ENCODE peak calls at places on chromosomes 2 and 18, in four cellular contexts. X, D, P and N are unnamed samples.

GRCh38 chr2:205483122-205483521 is 199.2 kb upstream of the NRP2 start:
- DNase-seq in X (no peak), D (no peak), P (no peak), N (no peak)

GRCh38 chr2:197675246-197675645 is at the start of gene RFTN2:
- DNase-seq in X (no peak), D (no peak), P (no peak), N (no peak)

GRCh38 chr2:173652731-173653426 is 298.2 kb downstream of the CDCA7 start:
- DNase-seq in X (peak; percentile 90), D (no peak), P (no peak), N (peak; percentile 91)

GRCh38 chr2:135271006-135271405 is 218.9 kb downstream of the RAB3GAP1 start:
- DNase-seq in X (no peak), D (no peak), P (no peak), N (no peak)

GRCh38 chr2:146661494-146662096 is 1183.2 kb upstream of the ACVR2A start:
- DNase-seq in X (no peak), D (no peak), P (no peak), N (peak; percentile 64)

GRCh38 chr2:124668161-124668560 is 643.1 kb downstream of the CNTNAP5 start:
- DNase-seq in X (peak; percentile 59), D (no peak), P (no peak), N (peak; percentile 8)

GRCh38 chr18:1227025-1227424 is 322.4 kb downstream of the ADCYAP1 start:
- DNase-seq in X (no peak), D (no peak), P (no peak), N (no peak)

GRCh38 chr2:94956797-94957391 is 68.6 kb upstream of the MAL start:
- DNase-seq in X (peak; percentile 20), D (no peak), P (peak; percentile 17), N (peak; percentile 0)

GRCh38 chr18:8705941-8706544 is 687 bp downstream of the MTCL1 start:
- DNase-seq in X (peak; percentile 26), D (no peak), P (no peak), N (peak; percentile 24)

GRCh38 chr18:6257950-6258349 is 156.8 kb downstream of the L3MBTL4 start:
- DNase-seq in X (no peak), D (no peak), P (no peak), N (no peak)

GRCh38 chr2:132766573-132766972 is 96.6 kb upstream of the LYPD1 start:
- DNase-seq in X (no peak), D (no peak), P (no peak), N (no peak)

GRCh38 chr2:213232649-213233437 is 51.4 kb upstream of the SPAG16 start:
- DNase-seq in X (peak; percentile 0), D (no peak), P (no peak), N (peak; percentile 26)

GRCh38 chr18:55337908-55338521 is 250.0 kb downstream of the TCF4 start:
- DNase-seq in X (no peak), D (peak; percentile 71), P (no peak), N (no peak)

GRCh38 chr2:71358931-71359671 is 27.5 kb downstream of the ZNF638 start:
- DNase-seq in X (peak; percentile 96), D (no peak), P (no peak), N (no peak)

GRCh38 chr2:36564377-36564930 is 33.5 kb downstream of the FEZ2 start:
- DNase-seq in X (no peak), D (no peak), P (no peak), N (no peak)

GRCh38 chr2:9251154-9252001 is 44.8 kb downstream of the ASAP2 start:
- DNase-seq in X (peak; percentile 91), D (no peak), P (no peak), N (peak; percentile 74)

GRCh38 chr2:188979730-188980123 is 5.6 kb downstream of the COL3A1 start:
- DNase-seq in X (no peak), D (no peak), P (no peak), N (peak; percentile 64)

GRCh38 chr2:108492364-108492763 is 41.9 kb upstream of the LIMS1 start:
- DNase-seq in X (no peak), D (no peak), P (no peak), N (no peak)

GRCh38 chr2:38444247-38444646 is 67.2 kb upstream of the ATL2 start:
- DNase-seq in X (peak; percentile 81), D (no peak), P (no peak), N (peak; percentile 37)

GRCh38 chr2:27264753-27265535 is 2.1 kb upstream of the SLC30A3 start:
- DNase-seq in X (peak; percentile 58), D (no peak), P (peak; percentile 66), N (peak; percentile 55)
- H3K27me3 ChIP-seq in X (peaks cover 45% of the 10 kb centered on the region), D (no peaks in the 10 kb centered on the region), P (peaks cover 100% of the 10 kb centered on the region), N (peaks cover 4% of the 10 kb centered on the region)

GRCh38 chr2:176156301-176156958 is 677 bp upstream of the HOXD3 start:
- DNase-seq in X (no peak), D (no peak), P (no peak), N (no peak)

GRCh38 chr2:176157499-176158305 is 595 bp downstream of the HOXD3 start:
- DNase-seq in X (no peak), D (no peak), P (peak; percentile 59), N (no peak)

GRCh38 chr2:176154853-176155252 is 2.3 kb upstream of the HOXD3 start:
- DNase-seq in X (no peak), D (no peak), P (no peak), N (no peak)

GRCh38 chr2:176156959-176157498 is at the start of gene HOXD3:
- DNase-seq in X (no peak), D (no peak), P (no peak), N (no peak)

DNA sequence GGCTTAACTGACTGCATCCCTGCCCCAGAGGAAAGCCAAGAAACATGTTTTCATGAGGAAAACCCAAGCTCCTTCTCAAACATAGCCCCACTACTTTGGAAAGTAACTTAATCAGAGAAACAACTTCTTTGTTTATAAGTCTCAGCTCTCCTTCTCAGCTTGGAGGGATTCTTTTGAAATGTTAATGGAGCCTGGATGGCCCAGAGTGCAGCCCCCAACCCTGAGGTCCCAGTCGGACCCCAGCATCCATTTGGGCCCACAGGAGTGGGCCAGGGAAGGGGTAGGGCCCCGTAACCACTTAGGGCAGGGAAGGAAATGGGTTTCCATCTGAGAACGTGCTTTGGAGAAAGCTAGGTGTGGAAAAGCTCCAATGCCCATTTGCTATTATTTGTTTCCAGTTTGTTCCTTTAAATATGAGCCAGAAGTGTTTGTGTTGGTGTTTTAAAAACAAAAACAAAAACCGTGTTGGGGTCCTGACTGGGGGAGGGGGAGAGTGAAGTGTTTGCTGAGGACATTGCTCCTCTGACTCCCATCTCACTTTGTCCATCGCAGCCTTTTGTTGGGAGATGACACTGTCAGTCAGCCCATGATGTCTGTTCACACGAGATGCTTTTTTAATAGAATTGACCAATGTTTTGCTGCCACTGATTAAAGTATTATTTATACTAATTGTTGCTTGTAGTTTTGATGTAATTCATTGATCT is 1.6 kb upstream of the HOXD3 start:
- DNase-seq in X (no peak), D (no peak), P (no peak), N (no peak)
- H3K27me3 ChIP-seq in X (no peaks in the 10 kb centered on the region), D (peaks cover 54% of the 10 kb centered on the region), P (peaks cover 67% of the 10 kb centered on the region), N (peaks cover 100% of the 10 kb centered on the region)

DNA sequence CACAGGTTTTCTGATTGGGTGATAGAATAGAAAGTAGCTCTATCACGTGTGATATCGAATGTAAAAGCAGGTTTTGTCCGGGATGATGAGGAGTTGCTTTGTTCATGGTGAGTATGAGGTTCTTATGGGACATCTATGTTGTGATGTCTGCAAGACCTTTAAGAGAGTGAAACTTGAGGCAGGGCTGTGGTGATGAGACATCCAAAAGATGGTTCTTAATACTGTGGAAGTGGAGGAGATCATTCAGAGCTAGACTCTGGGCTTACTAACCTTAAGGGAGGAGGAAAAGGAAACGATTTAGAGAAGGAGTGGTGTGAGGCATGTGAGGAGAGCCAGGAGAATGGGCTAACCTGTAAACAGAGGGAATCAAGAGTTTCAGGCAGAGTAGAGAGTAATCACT is 92.0 kb downstream of the WDR7 start:
- DNase-seq in X (no peak), D (no peak), P (no peak), N (no peak)
- H3K27me3 ChIP-seq in X (no peaks in the 10 kb centered on the region), D (no peaks in the 10 kb centered on the region), P (no peaks in the 10 kb centered on the region), N (no peaks in the 10 kb centered on the region)

GRCh38 chr2:2647156-2647555 is 316.1 kb upstream of the MYT1L start:
- DNase-seq in X (no peak), D (no peak), P (no peak), N (no peak)

GRCh38 chr2:2646312-2647051 is 315.4 kb upstream of the MYT1L start:
- DNase-seq in X (no peak), D (no peak), P (no peak), N (no peak)

GRCh38 chr2:2644040-2644439 is 313.0 kb upstream of the MYT1L start:
- DNase-seq in X (no peak), D (no peak), P (no peak), N (no peak)

GRCh38 chr2:2642906-2643890 is 312.1 kb upstream of the MYT1L start:
- DNase-seq in X (no peak), D (no peak), P (no peak), N (no peak)

GRCh38 chr2:2645162-2645855 is 314.2 kb upstream of the MYT1L start:
- DNase-seq in X (no peak), D (no peak), P (no peak), N (no peak)
- H3K27me3 ChIP-seq in X (no peaks in the 10 kb centered on the region), D (no peaks in the 10 kb centered on the region), P (no peaks in the 10 kb centered on the region), N (no peaks in the 10 kb centered on the region)

GRCh38 chr2:138782378-138782777 is 2.2 kb upstream of the NXPH2 start:
- DNase-seq in X (no peak), D (no peak), P (no peak), N (no peak)
- H3K27me3 ChIP-seq in X (no peaks in the 10 kb centered on the region), D (peaks cover 12% of the 10 kb centered on the region), P (peaks cover 59% of the 10 kb centered on the region), N (peaks cover 53% of the 10 kb centered on the region)

GRCh38 chr18:9716780-9717563 is 8.9 kb downstream of the RAB31 start:
- DNase-seq in X (no peak), D (no peak), P (no peak), N (no peak)
- H3K27me3 ChIP-seq in X (no peaks in the 10 kb centered on the region), D (no peaks in the 10 kb centered on the region), P (no peaks in the 10 kb centered on the region), N (no peaks in the 10 kb centered on the region)

DNA sequence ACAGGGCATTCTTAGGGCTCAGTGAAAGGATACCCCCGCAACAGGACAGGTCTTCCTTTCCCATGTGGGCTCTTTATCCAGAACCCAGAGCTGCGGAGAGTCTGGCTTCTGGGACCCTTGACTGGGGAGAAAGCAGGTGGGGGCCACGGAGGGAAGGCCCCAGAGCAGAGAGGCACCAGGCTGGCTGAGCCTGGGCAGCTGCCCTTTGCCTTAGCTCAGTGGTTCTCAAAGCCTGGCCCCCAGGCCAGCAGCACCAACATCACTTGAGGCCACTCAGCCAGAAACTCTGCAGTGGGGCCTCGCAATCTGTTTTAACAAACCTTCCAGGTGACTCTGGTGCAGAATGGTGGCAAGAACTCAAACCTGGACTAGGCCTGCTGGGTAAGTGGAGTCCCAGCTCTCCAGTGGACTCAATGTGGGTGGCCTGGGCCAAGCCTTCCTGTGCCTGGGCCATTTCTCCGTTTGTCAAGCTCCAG is 1.6 kb upstream of the TMEM37 start:
- DNase-seq in X (no peak), D (no peak), P (no peak), N (no peak)
- H3K27me3 ChIP-seq in X (no peaks in the 10 kb centered on the region), D (no peaks in the 10 kb centered on the region), P (no peaks in the 10 kb centered on the region), N (no peaks in the 10 kb centered on the region)

GRCh38 chr2:121783180-121783579 is 27.7 kb downstream of the TSN start:
- DNase-seq in X (no peak), D (no peak), P (no peak), N (no peak)
- H3K27me3 ChIP-seq in X (no peaks in the 10 kb centered on the region), D (no peaks in the 10 kb centered on the region), P (peaks cover 7% of the 10 kb centered on the region), N (no peaks in the 10 kb centered on the region)